ENCODE peak calls at places on chromosomes 2 and 18, in ten cellular contexts. N is tibial nerve, T is hepatocyte, C is astrocyte of the cerebellum, O is HepG2, B is HCT116, A is AG04449, W is brain microvascular endothelial cell, Z is A549, Q is lower lobe of right lung. E is an unnamed sample.

GRCh38 chr2:109016376-109016775 is 27.4 kb upstream of the EDAR start:
- DNase-seq in N (no peak), T (no peak), C (no peak), O (no peak), B (no peak), A (no peak), W (no peak), Z (no peak), Q (no peak), E (no peak)

GRCh38 chr2:26681656-26682055 is 10.9 kb upstream of the KCNK3 start:
- DNase-seq in N (no peak), T (no peak), C (no peak), O (no peak), B (no peak), A (no peak), W (no peak), Z (no peak), Q (no peak), E (no peak)

GRCh38 chr2:7670905-7671304 is 753.7 kb downstream of the RNF144A start:
- DNase-seq in N (no peak), T (no peak), C (no peak), O (no peak), B (no peak), A (no peak), W (no peak), Z (no peak), Q (no peak), E (no peak)

GRCh38 chr2:85215074-85216050 is 82.2 kb downstream of the TCF7L1 start:
- DNase-seq in N (no peak), T (peak), C (peak), O (peak), B (no peak), A (peak), W (peak), Z (no peak), Q (no peak), E (peak)

GRCh38 chr2:45008296-45009129 is 739 bp downstream of the SIX2 start:
- DNase-seq in N (no peak), T (peak), C (no peak), O (no peak), B (no peak), A (no peak), W (no peak), Z (no peak), Q (no peak), E (peak)

GRCh38 chr2:103986001-103986400 is 867.9 kb upstream of the POU3F3 start:
- DNase-seq in N (no peak), T (no peak), C (no peak), O (no peak), B (no peak), A (no peak), W (no peak), Z (no peak), Q (no peak), E (no peak)

GRCh38 chr2:4269885-4270284 is 566.5 kb downstream of the DCDC2C start:
- DNase-seq in N (no peak), T (no peak), C (no peak), O (no peak), B (no peak), A (no peak), W (no peak), Z (no peak), Q (no peak), E (no peak)

GRCh38 chr18:543447-543846 is 36.7 kb upstream of the CETN1 start:
- DNase-seq in N (no peak), T (no peak), C (no peak), O (no peak), B (no peak), A (no peak), W (no peak), Z (no peak), Q (no peak), E (no peak)

GRCh38 chr2:88810017-88810416 is 118.5 kb downstream of the RPIA start:
- DNase-seq in N (no peak), T (no peak), C (no peak), O (no peak), B (no peak), A (no peak), W (no peak), Z (no peak), Q (no peak), E (no peak)

GRCh38 chr2:164839914-164840457 is 1.6 kb downstream of the COBLL1 start:
- DNase-seq in N (no peak), T (peak), C (peak), O (peak), B (no peak), A (no peak), W (peak), Z (no peak), Q (no peak), E (peak)

GRCh38 chr2:215833531-215834162 is 179.7 kb downstream of the MREG start:
- DNase-seq in N (no peak), T (peak), C (peak), O (peak), B (peak), A (no peak), W (peak), Z (no peak), Q (no peak), E (peak)

GRCh38 chr2:215421859-215422461 is 13.9 kb downstream of the FN1 start:
- DNase-seq in N (no peak), T (no peak), C (no peak), O (no peak), B (no peak), A (no peak), W (peak), Z (no peak), Q (no peak), E (peak)

GRCh38 chr2:166750624-166751023 is 137.7 kb upstream of the XIRP2 start:
- DNase-seq in N (no peak), T (no peak), C (no peak), O (no peak), B (no peak), A (no peak), W (no peak), Z (no peak), Q (no peak), E (no peak)

GRCh38 chr2:235146871-235147565 is 195.2 kb downstream of the SH3BP4 start:
- DNase-seq in N (no peak), T (no peak), C (no peak), O (no peak), B (no peak), A (no peak), W (no peak), Z (no peak), Q (no peak), E (no peak)

GRCh38 chr2:145220496-145220895 is 700.6 kb upstream of the ZEB2 start:
- DNase-seq in N (no peak), T (no peak), C (no peak), O (no peak), B (no peak), A (no peak), W (no peak), Z (no peak), Q (no peak), E (no peak)

GRCh38 chr18:702957-703659 is 9.3 kb downstream of the ENOSF1 start:
- DNase-seq in N (no peak), T (peak), C (peak), O (peak), B (no peak), A (peak), W (peak), Z (no peak), Q (no peak), E (peak)

GRCh38 chr2:58851598-58851997 is 610.5 kb upstream of the FANCL start:
- DNase-seq in N (no peak), T (no peak), C (no peak), O (no peak), B (no peak), A (no peak), W (peak), Z (no peak), Q (no peak), E (peak)

GRCh38 chr2:58852243-58852642 is 611.1 kb upstream of the FANCL start:
- DNase-seq in N (no peak), T (no peak), C (no peak), O (no peak), B (no peak), A (no peak), W (no peak), Z (no peak), Q (no peak), E (no peak)

GRCh38 chr2:58852905-58853304 is 611.8 kb upstream of the FANCL start:
- DNase-seq in N (no peak), T (no peak), C (no peak), O (no peak), B (no peak), A (no peak), W (no peak), Z (no peak), Q (no peak), E (no peak)

GRCh38 chr2:58853420-58853819 is 612.3 kb upstream of the FANCL start:
- DNase-seq in N (no peak), T (no peak), C (no peak), O (no peak), B (no peak), A (no peak), W (no peak), Z (no peak), Q (no peak), E (no peak)

DNA sequence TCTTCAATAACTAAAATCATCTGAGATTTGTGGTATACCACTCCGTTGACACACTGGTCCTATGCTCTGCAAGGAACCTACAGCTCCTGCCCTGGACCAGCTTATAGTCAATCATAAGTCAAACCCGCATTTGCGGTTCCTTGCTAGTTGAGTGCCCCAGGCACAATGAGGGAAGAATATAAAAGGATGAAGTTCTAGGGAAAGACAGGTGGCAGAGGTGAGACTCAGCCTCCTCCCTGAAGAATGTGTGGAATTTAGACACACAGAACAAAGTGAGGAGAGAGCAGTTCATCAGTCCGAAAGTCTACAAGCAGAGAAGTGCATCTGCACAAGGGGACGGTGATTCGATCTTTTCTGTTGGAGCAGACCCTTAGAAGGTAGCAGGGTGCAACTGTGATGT is 615.0 kb upstream of the FANCL start:
- DNase-seq in N (no peak), T (no peak), C (no peak), O (no peak), B (no peak), A (no peak), W (no peak), Z (no peak), Q (no peak), E (no peak)
- H3K4me3 ChIP-seq in N (no peak), T (no peak), C (no peak), O (no peak), B (no peak), A (no peak), W (no peak), Z (no peak), Q (no peak), E (no peak)

GRCh38 chr2:96495983-96496382 is 9.2 kb downstream of the NEURL3 start:
- DNase-seq in N (no peak), T (no peak), C (no peak), O (no peak), B (no peak), A (no peak), W (no peak), Z (no peak), Q (no peak), E (no peak)

GRCh38 chr2:96501471-96501874 is 3.7 kb downstream of the NEURL3 start:
- DNase-seq in N (no peak), T (peak), C (no peak), O (no peak), B (no peak), A (no peak), W (no peak), Z (no peak), Q (no peak), E (no peak)

GRCh38 chr2:96499061-96499960 is 5.8 kb downstream of the NEURL3 start:
- DNase-seq in N (no peak), T (peak), C (no peak), O (no peak), B (no peak), A (no peak), W (no peak), Z (no peak), Q (no peak), E (no peak)

GRCh38 chr2:96500385-96501066 is 4.6 kb downstream of the NEURL3 start:
- DNase-seq in N (no peak), T (peak), C (no peak), O (no peak), B (no peak), A (no peak), W (no peak), Z (no peak), Q (no peak), E (no peak)

DNA sequence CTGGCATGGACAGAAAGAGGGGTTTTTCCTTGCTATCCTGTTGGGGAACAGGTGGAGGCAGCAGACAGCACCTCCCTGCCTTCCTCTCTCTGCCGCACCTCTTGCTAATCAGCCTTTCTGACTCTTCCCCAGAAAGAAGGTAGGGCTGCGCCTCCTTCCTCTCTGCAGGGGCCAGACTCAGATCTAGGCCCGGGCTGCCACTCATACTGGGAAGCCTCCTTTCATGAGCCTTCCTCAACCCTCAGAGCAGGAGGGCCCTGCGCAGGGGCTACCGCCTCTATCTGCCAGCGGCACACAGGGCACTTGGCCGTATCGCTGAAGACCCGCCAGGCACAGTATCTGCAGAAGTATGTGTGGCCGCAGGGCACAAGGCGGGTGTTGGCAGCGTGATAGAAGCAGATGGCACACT is 7.1 kb downstream of the NEURL3 start:
- DNase-seq in N (no peak), T (no peak), C (no peak), O (no peak), B (no peak), A (no peak), W (no peak), Z (no peak), Q (no peak), E (no peak)
- TF ChIP-seq CTCF in N (no peak), T (no peak), C (no peak), O (no peak), B (no peak), A (no peak), W (no peak), Z (no peak), Q (no peak), E (no peak)

GRCh38 chr2:210955591-210955990 is 399.2 kb downstream of the CPS1 start:
- DNase-seq in N (no peak), T (peak), C (peak), O (peak), B (peak), A (no peak), W (peak), Z (no peak), Q (no peak), E (peak)
- H3K4me3 ChIP-seq in N (no peak), T (no peak), C (no peak), O (no peak), B (no peak), A (no peak), W (no peak), Z (no peak), Q (no peak), E (no peak)

DNA sequence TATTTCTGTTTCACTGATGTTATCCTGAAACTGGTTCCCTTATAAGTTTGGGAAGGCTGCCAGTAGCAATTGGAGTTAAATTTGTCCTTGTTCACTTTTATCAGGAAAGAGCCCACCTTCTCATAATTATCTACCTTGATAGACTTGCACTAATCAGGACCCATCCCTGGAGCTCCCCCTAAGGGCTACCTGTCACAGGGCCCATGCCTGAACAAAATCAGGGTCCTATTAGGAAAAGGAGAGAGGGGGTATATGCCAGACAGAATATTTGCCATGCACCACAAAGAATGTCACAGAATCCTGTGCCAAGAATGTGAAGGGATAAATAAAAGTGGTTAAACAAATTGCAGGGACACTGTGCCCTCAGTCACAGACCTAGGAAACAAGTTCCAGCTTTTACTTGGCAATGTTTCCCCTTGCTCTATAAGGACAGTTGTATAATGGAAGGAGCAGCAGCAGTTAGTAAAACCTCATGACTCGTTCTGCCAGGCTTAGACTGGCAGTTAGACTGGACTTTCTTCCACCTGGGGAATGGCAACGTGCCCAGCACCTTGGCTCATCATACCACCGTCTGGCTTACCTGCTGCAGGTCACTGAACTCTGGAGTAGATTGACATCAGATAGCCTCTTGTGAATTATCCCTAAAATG is 32.3 kb upstream of the VWC2L start:
- DNase-seq in N (no peak), T (no peak), C (no peak), O (no peak), B (no peak), A (no peak), W (no peak), Z (no peak), Q (no peak), E (no peak)
- TF ChIP-seq CTCF in N (no peak), T (no peak), C (no peak), O (no peak), B (peak), A (no peak), W (peak), Z (no peak), Q (no peak), E (no peak)

GRCh38 chr2:196277002-196277401 is 105.6 kb upstream of the STK17B start:
- DNase-seq in N (no peak), T (peak), C (peak), O (no peak), B (no peak), A (no peak), W (no peak), Z (no peak), Q (no peak), E (peak)
- H3K4me3 ChIP-seq in N (no peak), T (no peak), C (no peak), O (no peak), B (no peak), A (no peak), W (no peak), Z (no peak), Q (no peak), E (no peak)

DNA sequence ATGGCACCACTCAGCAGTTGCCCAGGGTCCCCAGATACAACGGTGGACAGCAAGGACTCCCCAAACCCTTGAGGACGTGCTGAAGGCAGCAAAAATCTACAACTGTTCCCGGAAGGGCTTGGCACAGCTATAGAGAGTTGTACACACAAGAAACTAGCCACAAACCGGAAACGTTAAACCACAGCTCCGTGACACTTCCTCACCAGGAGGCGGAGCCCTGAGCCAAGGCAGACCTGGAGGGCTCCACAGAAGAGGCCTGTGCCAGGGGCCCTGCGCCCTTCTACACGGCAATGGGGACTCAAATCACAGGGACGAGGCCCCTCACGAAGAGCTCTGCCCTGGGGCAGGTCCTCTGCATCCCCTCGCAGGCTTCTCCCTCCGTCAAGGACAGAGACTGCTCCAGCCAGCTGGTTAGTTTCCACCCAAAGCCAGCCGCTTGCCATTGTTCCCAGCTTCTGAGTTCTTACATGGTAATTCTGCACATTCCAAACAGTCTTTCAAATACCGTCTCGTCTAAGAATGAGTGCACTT is 133.3 kb downstream of the HDAC4 start:
- DNase-seq in N (no peak), T (no peak), C (peak), O (no peak), B (peak), A (no peak), W (peak), Z (no peak), Q (peak), E (peak)
- TF ChIP-seq CTCF in N (no peak), T (peak), C (peak), O (peak), B (peak), A (peak), W (peak), Z (no peak), Q (peak), E (peak)

GRCh38 chr2:161165811-161166210 is 5.6 kb downstream of the TANK start:
- DNase-seq in N (no peak), T (no peak), C (no peak), O (no peak), B (no peak), A (no peak), W (no peak), Z (no peak), Q (no peak), E (no peak)
- H3K4me3 ChIP-seq in N (no peak), T (no peak), C (no peak), O (no peak), B (no peak), A (no peak), W (no peak), Z (no peak), Q (no peak), E (no peak)

DNA sequence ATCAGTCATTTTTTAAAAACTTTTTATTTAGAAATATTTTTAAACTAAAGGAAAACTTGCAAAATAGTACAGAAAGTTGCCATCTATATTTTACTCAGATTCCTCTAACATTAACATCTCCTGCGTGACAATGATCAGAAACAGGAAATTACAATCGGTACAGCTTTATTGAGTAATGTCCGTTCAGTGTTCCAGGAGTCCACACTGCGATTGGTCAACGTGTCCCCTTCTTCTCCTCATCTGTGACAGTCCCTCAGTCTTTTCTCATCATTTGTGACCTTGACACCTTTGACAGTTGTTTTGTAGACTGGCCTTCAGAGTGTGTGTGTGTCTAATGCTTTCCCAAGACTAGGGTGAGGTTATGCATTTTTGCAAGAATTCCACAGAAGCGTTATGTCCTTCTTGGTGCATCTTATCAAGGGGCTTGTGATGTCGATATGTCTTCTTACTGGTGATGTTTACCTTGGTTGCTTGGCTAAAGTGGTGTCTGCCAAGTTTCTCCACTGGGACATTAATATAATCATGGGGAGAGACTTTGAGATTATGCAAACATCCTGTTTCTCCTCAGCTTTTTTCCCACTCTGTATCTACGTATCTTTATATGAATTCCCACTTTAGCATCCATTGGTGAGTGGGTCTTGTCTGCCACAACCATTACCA is 21.4 kb upstream of the TMEM177 start:
- DNase-seq in N (no peak), T (no peak), C (no peak), O (no peak), B (no peak), A (no peak), W (no peak), Z (no peak), Q (no peak), E (no peak)
- TF ChIP-seq CTCF in N (no peak), T (no peak), C (no peak), O (no peak), B (no peak), A (no peak), W (no peak), Z (no peak), Q (no peak), E (no peak)

E was measured in astrocyte of the spinal cord.